ENCODE peak calls at places on chromosome 14, in four cellular contexts. G is HepG2, Z is GM12878, Q is K562. T is an unnamed sample. For H3K4me1, the result is how much of the 10 kb centered on the place peaks cover.

GRCh38 chr14:104924421-104925213 is at the start of gene PLD4:
- DNase-seq in Q (no peak), G (no peak), Z (no peak), T (no peak)

GRCh38 chr14:76591270-76591669 is 170.0 kb upstream of the VASH1 start:
- DNase-seq in G (no peak), Z (no peak), Q (no peak), T (no peak)

GRCh38 chr14:76423534-76423933 is 47.6 kb downstream of the ESRRB start:
- DNase-seq in Q (no peak), Z (no peak), G (peak), T (no peak)

GRCh38 chr14:102927346-102927877 is 4.9 kb downstream of the AMN start:
- DNase-seq in Z (no peak), Q (no peak), G (no peak), T (peak)

GRCh38 chr14:106442857-106443256 is 916.5 kb downstream of the TMEM121 start:
- DNase-seq in Q (peak), G (no peak), Z (no peak), T (no peak)

GRCh38 chr14:98909251-98909944 is 362.6 kb downstream of the BCL11B start:
- DNase-seq in G (peak), Z (no peak), Q (no peak), T (no peak)

GRCh38 chr14:100589760-100590469 is 2.7 kb upstream of the BEGAIN start:
- DNase-seq in G (no peak), Q (no peak), Z (no peak), T (no peak)

GRCh38 chr14:34785223-34786006 is 71.0 kb upstream of the CFL2 start:
- DNase-seq in Q (no peak), G (no peak), Z (no peak), T (no peak)

GRCh38 chr14:86221000-86221399 is 691.1 kb downstream of the FLRT2 start:
- DNase-seq in G (peak), Q (peak), Z (no peak), T (peak)

GRCh38 chr14:90645842-90646443 is 170.3 kb downstream of the TTC7B start:
- DNase-seq in Q (no peak), Z (no peak), G (peak), T (peak)

GRCh38 chr14:94612174-94612573 is at the start of gene SERPINA3:
- DNase-seq in Q (no peak), G (peak), Z (no peak), T (no peak)

GRCh38 chr14:73153272-73153671 is 17.0 kb downstream of the PSEN1 start:
- DNase-seq in Z (no peak), Q (no peak), G (no peak), T (no peak)

GRCh38 chr14:51000566-51000965 is 56.3 kb upstream of the PYGL start:
- DNase-seq in G (no peak), Q (no peak), Z (no peak), T (no peak)

GRCh38 chr14:86055512-86055911 is 525.6 kb downstream of the FLRT2 start:
- DNase-seq in G (no peak), Q (no peak), Z (no peak), T (peak)

GRCh38 chr14:56881181-56881580 is 70.9 kb upstream of the OTX2 start:
- DNase-seq in Q (no peak), Z (no peak), G (no peak), T (no peak)

GRCh38 chr14:20501346-20501745 is 4.0 kb upstream of the RNASE10 start:
- DNase-seq in Q (no peak), G (no peak), Z (no peak), T (no peak)

GRCh38 chr14:32405856-32406255 is 76.8 kb downstream of the AKAP6 start:
- DNase-seq in G (no peak), Q (no peak), Z (no peak), T (peak)

GRCh38 chr14:73741876-73742519 is 27.8 kb upstream of the PNMA1 start:
- DNase-seq in G (no peak), Z (no peak), Q (no peak), T (no peak)

GRCh38 chr14:69685217-69685616 is 73.8 kb downstream of the SUSD6 start:
- DNase-seq in Q (peak), Z (no peak), G (no peak), T (no peak)

GRCh38 chr14:99687284-99688209 is 3.4 kb downstream of the CYP46A1 start:
- DNase-seq in Z (no peak), G (peak), Q (peak), T (peak)

GRCh38 chr14:104101086-104101621 is 15.7 kb downstream of the ASPG start:
- DNase-seq in G (no peak), Q (no peak), Z (no peak), T (no peak)

DNA sequence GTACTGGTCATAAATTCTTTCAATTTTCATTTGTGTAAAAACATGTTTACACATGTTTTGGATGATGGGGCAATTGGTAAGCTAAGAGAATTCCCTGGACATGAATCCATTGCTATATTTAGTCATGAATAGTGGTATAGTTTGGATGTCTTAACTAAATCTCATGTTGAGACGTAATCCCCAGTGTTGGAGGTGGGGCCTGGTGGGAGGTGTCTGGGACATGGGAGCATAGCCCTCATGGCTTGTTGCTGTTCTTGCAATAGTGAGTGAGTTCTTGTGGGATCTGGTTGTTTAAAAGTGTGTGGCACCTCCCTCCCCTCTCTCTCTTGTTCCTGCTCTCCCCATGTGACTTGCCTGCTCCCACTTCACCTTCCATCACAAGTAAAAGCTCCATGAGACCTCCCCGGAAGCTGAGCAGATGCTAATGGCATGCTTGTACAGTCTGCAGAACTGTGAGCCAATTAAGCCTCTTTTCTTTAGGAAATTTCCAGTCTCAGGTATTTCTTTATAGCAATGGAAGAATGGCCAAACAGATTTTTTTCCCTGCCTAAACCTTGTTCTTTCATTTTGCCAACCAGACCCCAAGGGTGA is 33.6 kb downstream of the CTSG start:
- DNase-seq in Q (no peak), G (no peak), Z (no peak), T (no peak)
- TF ChIP-seq REST in Q (no peak), G (no peak), Z (no peak), T (no peak)

GRCh38 chr14:88551094-88551870 is 3.5 kb downstream of the PTPN21 start:
- DNase-seq in G (no peak), Z (no peak), Q (peak), T (peak)

GRCh38 chr14:88553886-88554457 is 835 bp downstream of the PTPN21 start:
- DNase-seq in Z (no peak), G (no peak), Q (no peak), T (peak)

GRCh38 chr14:88554458-88555286 is at the start of gene PTPN21:
- DNase-seq in Z (no peak), Q (peak), G (peak), T (peak)

GRCh38 chr14:88551936-88552565 is 2.8 kb downstream of the PTPN21 start:
- DNase-seq in Q (no peak), G (no peak), Z (no peak), T (peak)

GRCh38 chr14:88552859-88553258 is 1.9 kb downstream of the PTPN21 start:
- DNase-seq in Q (no peak), G (peak), Z (no peak), T (no peak)
- TF ChIP-seq CREB1 in Q (no peak), G (no peak), Z (no peak), T (no peak)

GRCh38 chr14:24441904-24442239 is 704 bp downstream of the SDR39U1 start:
- DNase-seq in G (no peak), Q (no peak), Z (no peak), T (peak)
- H3K4me1 ChIP-seq in G (under half), Q (under half), Z (under half), T (under half)

GRCh38 chr14:81819344-81819743 is 285.7 kb upstream of the SEL1L start:
- DNase-seq in Q (no peak), G (peak), Z (no peak), T (no peak)
- TF ChIP-seq REST in Q (no peak), G (no peak), Z (no peak), T (no peak)

DNA sequence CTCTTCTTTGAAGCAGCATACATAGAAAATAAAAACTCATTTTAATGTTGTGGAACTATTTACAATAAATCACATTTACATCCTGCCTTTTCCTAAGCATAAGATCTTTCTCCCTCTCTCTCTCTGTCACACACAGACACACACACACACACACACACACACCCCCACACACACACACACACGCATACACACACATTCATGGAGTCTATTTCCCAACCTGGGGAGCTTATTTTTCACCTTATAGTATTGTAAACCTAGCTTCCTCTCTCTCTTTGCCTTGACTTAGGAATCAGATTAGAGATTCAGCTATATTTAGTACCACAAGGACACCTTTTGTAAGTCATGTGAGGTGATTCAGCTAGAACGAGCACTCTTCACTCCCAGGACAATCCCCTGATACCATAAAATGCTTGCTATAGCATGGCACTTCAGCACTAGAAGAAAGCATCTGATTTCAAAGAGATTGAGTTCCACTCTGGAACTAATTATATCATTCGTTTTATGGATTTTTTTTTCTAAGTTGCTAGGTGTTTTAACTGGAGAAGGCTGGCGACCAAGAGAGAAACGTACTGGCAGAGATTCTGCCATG is 23.6 kb downstream of the TMEM30B start:
- DNase-seq in Z (no peak), G (no peak), Q (no peak), T (no peak)
- TF ChIP-seq CREB1 in Z (no peak), G (no peak), Q (no peak), T (no peak)

T was measured in GM23338.